ENCODE peak calls at places on chromosomes 7 and 10, in ten cellular contexts. One of them, this sample, is unnamed.
A peak's percentile ranks its signal among the peaks of the same experiment; 100 is the strongest.

GRCh38 chr10:23120001-23120934 is 24.9 kb downstream of the MSRB2 start:
- DNase-seq in left ventricle myocardium superior: no peak
- DNase-seq in NCI-H187 treated with DMSO at 0.1 percent for 48 hours: no peak
- DNase-seq in transverse colon: no peak
- DNase-seq in foreskin keratinocyte: no peak
- DNase-seq in heart left ventricle: no peak
- DNase-seq in progenitor cell of endocrine pancreas: no peak
- DNase-seq in Caki2: no peak
- DNase-seq in GOT3: no peak
- DNase-seq in cerebellar cortex: no peak
- DNase-seq in this sample: no peak

GRCh38 chr10:99661370-99661749 is 2.1 kb downstream of the ENTPD7 start:
- DNase-seq in left ventricle myocardium superior: no peak
- DNase-seq in NCI-H187 treated with DMSO at 0.1 percent for 48 hours: no peak
- DNase-seq in transverse colon: no peak
- DNase-seq in foreskin keratinocyte: peak; percentile 91
- DNase-seq in heart left ventricle: no peak
- DNase-seq in progenitor cell of endocrine pancreas: no peak
- DNase-seq in Caki2: peak; percentile 61
- DNase-seq in GOT3: no peak
- DNase-seq in cerebellar cortex: no peak
- DNase-seq in this sample: no peak

GRCh38 chr7:27640914-27641570 is 21.6 kb downstream of the HIBADH start:
- DNase-seq in left ventricle myocardium superior: no peak
- DNase-seq in NCI-H187 treated with DMSO at 0.1 percent for 48 hours: no peak
- DNase-seq in transverse colon: no peak
- DNase-seq in foreskin keratinocyte: peak; percentile 55
- DNase-seq in heart left ventricle: peak; percentile 36
- DNase-seq in progenitor cell of endocrine pancreas: no peak
- DNase-seq in Caki2: peak; percentile 84
- DNase-seq in GOT3: no peak
- DNase-seq in cerebellar cortex: no peak
- DNase-seq in this sample: no peak

GRCh38 chr7:42227523-42227922 is 9.5 kb downstream of the GLI3 start:
- DNase-seq in left ventricle myocardium superior: no peak
- DNase-seq in NCI-H187 treated with DMSO at 0.1 percent for 48 hours: no peak
- DNase-seq in transverse colon: no peak
- DNase-seq in foreskin keratinocyte: peak; percentile 35
- DNase-seq in heart left ventricle: no peak
- DNase-seq in progenitor cell of endocrine pancreas: no peak
- DNase-seq in Caki2: no peak
- DNase-seq in GOT3: no peak
- DNase-seq in cerebellar cortex: no peak
- DNase-seq in this sample: peak; percentile 14

GRCh38 chr10:35822316-35822715 is 180.2 kb upstream of the FZD8 start:
- DNase-seq in left ventricle myocardium superior: peak; percentile 90
- DNase-seq in NCI-H187 treated with DMSO at 0.1 percent for 48 hours: no peak
- DNase-seq in transverse colon: peak; percentile 41
- DNase-seq in foreskin keratinocyte: peak; percentile 72
- DNase-seq in heart left ventricle: peak; percentile 89
- DNase-seq in progenitor cell of endocrine pancreas: peak; percentile 17
- DNase-seq in Caki2: peak; percentile 15
- DNase-seq in GOT3: peak; percentile 25
- DNase-seq in cerebellar cortex: peak; percentile 61
- DNase-seq in this sample: no peak

GRCh38 chr7:136256491-136256890 is 279.3 kb upstream of the MTPN start:
- DNase-seq in left ventricle myocardium superior: no peak
- DNase-seq in NCI-H187 treated with DMSO at 0.1 percent for 48 hours: no peak
- DNase-seq in transverse colon: no peak
- DNase-seq in foreskin keratinocyte: no peak
- DNase-seq in heart left ventricle: no peak
- DNase-seq in progenitor cell of endocrine pancreas: no peak
- DNase-seq in Caki2: no peak
- DNase-seq in GOT3: no peak
- DNase-seq in cerebellar cortex: no peak
- DNase-seq in this sample: no peak

GRCh38 chr10:85026878-85027467 is 698.6 kb downstream of the CCSER2 start:
- DNase-seq in left ventricle myocardium superior: no peak
- DNase-seq in NCI-H187 treated with DMSO at 0.1 percent for 48 hours: no peak
- DNase-seq in transverse colon: no peak
- DNase-seq in foreskin keratinocyte: no peak
- DNase-seq in heart left ventricle: no peak
- DNase-seq in progenitor cell of endocrine pancreas: no peak
- DNase-seq in Caki2: no peak
- DNase-seq in GOT3: no peak
- DNase-seq in cerebellar cortex: no peak
- DNase-seq in this sample: no peak

GRCh38 chr10:70053896-70054641 is 1.4 kb downstream of the MACROH2A2 start:
- DNase-seq in left ventricle myocardium superior: no peak
- DNase-seq in NCI-H187 treated with DMSO at 0.1 percent for 48 hours: no peak
- DNase-seq in transverse colon: peak; percentile 23
- DNase-seq in foreskin keratinocyte: peak; percentile 35
- DNase-seq in heart left ventricle: peak; percentile 28
- DNase-seq in progenitor cell of endocrine pancreas: peak; percentile 57
- DNase-seq in Caki2: peak; percentile 11
- DNase-seq in GOT3: no peak
- DNase-seq in cerebellar cortex: peak; percentile 21
- DNase-seq in this sample: no peak

GRCh38 chr7:157628456-157628855 is 291.7 kb downstream of the DNAJB6 start:
- DNase-seq in left ventricle myocardium superior: no peak
- DNase-seq in NCI-H187 treated with DMSO at 0.1 percent for 48 hours: no peak
- DNase-seq in transverse colon: no peak
- DNase-seq in foreskin keratinocyte: no peak
- DNase-seq in heart left ventricle: no peak
- DNase-seq in progenitor cell of endocrine pancreas: no peak
- DNase-seq in Caki2: no peak
- DNase-seq in GOT3: no peak
- DNase-seq in cerebellar cortex: no peak
- DNase-seq in this sample: no peak

GRCh38 chr10:15158448-15158847 is 10.0 kb downstream of the NMT2 start:
- DNase-seq in left ventricle myocardium superior: no peak
- DNase-seq in NCI-H187 treated with DMSO at 0.1 percent for 48 hours: no peak
- DNase-seq in transverse colon: no peak
- DNase-seq in foreskin keratinocyte: peak; percentile 12
- DNase-seq in heart left ventricle: no peak
- DNase-seq in progenitor cell of endocrine pancreas: no peak
- DNase-seq in Caki2: no peak
- DNase-seq in GOT3: no peak
- DNase-seq in cerebellar cortex: no peak
- DNase-seq in this sample: no peak

GRCh38 chr10:132106431-132106830 is 40.7 kb downstream of the JAKMIP3 start:
- DNase-seq in left ventricle myocardium superior: no peak
- DNase-seq in NCI-H187 treated with DMSO at 0.1 percent for 48 hours: no peak
- DNase-seq in transverse colon: no peak
- DNase-seq in foreskin keratinocyte: no peak
- DNase-seq in heart left ventricle: no peak
- DNase-seq in progenitor cell of endocrine pancreas: no peak
- DNase-seq in Caki2: no peak
- DNase-seq in GOT3: no peak
- DNase-seq in cerebellar cortex: no peak
- DNase-seq in this sample: no peak

GRCh38 chr7:47576031-47576908 is 5.6 kb downstream of the TNS3 start:
- DNase-seq in left ventricle myocardium superior: peak; percentile 83
- DNase-seq in NCI-H187 treated with DMSO at 0.1 percent for 48 hours: no peak
- DNase-seq in transverse colon: peak; percentile 78
- DNase-seq in foreskin keratinocyte: peak; percentile 62
- DNase-seq in heart left ventricle: peak; percentile 85
- DNase-seq in progenitor cell of endocrine pancreas: peak; percentile 41
- DNase-seq in Caki2: peak; percentile 88
- DNase-seq in GOT3: no peak
- DNase-seq in cerebellar cortex: no peak
- DNase-seq in this sample: peak; percentile 50

This sample was measured in stimulated activated naive B cell treated with anti-CD40 and anti-IgM and Interleukin-4, amounts not matched to agents 10 μg/mL and 1 μg/mL and 100 μg/mL, for 72 hours.